ENCODE peak calls at places on chromosomes 16 and 17, in four cellular contexts. Y, K, T and D are unnamed samples.

GRCh38 chr16:59236804-59237463 is 502.8 kb upstream of the GOT2 start:
- DNase-seq in Y (no peak), K (no peak), T (no peak), D (no peak)

GRCh38 chr16:1631230-1631629 is 19.1 kb downstream of the CRAMP1 start:
- DNase-seq in Y (no peak), K (no peak), T (no peak), D (no peak)

GRCh38 chr17:80755650-80756405 is 211.2 kb downstream of the RPTOR start:
- DNase-seq in Y (no peak), K (peak; percentile 48), T (no peak), D (no peak)

GRCh38 chr17:8073627-8074485 is 13.7 kb downstream of the ALOX12B start:
- DNase-seq in Y (peak; percentile 32), K (peak; percentile 70), T (no peak), D (peak; percentile 84)

GRCh38 chr17:41585301-41585700 is 1.4 kb downstream of the KRT14 start:
- DNase-seq in Y (no peak), K (no peak), T (no peak), D (no peak)

GRCh38 chr17:39094607-39095308 is 56.7 kb downstream of the PLXDC1 start:
- DNase-seq in Y (no peak), K (no peak), T (no peak), D (no peak)

GRCh38 chr17:27496005-27496404 is 39.8 kb downstream of the KSR1 start:
- DNase-seq in Y (no peak), K (no peak), T (no peak), D (no peak)

GRCh38 chr17:42720996-42721583 is 23.8 kb downstream of the EZH1 start:
- DNase-seq in Y (peak; percentile 83), K (peak; percentile 65), T (no peak), D (peak; percentile 77)

GRCh38 chr16:56203052-56203451 is 11.8 kb downstream of the GNAO1 start:
- DNase-seq in Y (peak; percentile 63), K (peak; percentile 59), T (no peak), D (peak; percentile 61)

GRCh38 chr16:59296002-59296401 is 561.9 kb upstream of the GOT2 start:
- DNase-seq in Y (no peak), K (no peak), T (no peak), D (no peak)

GRCh38 chr17:40499551-40500189 is 1.8 kb downstream of the TNS4 start:
- DNase-seq in Y (peak; percentile 84), K (peak; percentile 51), T (no peak), D (peak; percentile 85)

GRCh38 chr16:27221576-27222498 is 18.5 kb downstream of the KDM8 start:
- DNase-seq in Y (no peak), K (no peak), T (no peak), D (no peak)

GRCh38 chr16:546909-547770 is 13.1 kb upstream of the PRR35 start:
- DNase-seq in Y (no peak), K (peak; percentile 59), T (no peak), D (no peak)

GRCh38 chr17:72928454-72929136 is 163.9 kb downstream of the SLC39A11 start:
- DNase-seq in Y (peak; percentile 86), K (no peak), T (no peak), D (no peak)

GRCh38 chr17:40121886-40122465 is at the start of gene MSL1:
- DNase-seq in Y (peak; percentile 70), K (peak; percentile 94), T (no peak), D (peak; percentile 91)

GRCh38 chr17:59366773-59367656 is 35.6 kb downstream of the YPEL2 start:
- DNase-seq in Y (peak; percentile 98), K (no peak), T (no peak), D (no peak)

GRCh38 chr17:1067282-1067956 is 70.5 kb downstream of the TIMM22 start:
- DNase-seq in Y (peak; percentile 86), K (peak; percentile 18), T (no peak), D (peak; percentile 50)

GRCh38 chr16:21610766-21611165 is 11.4 kb downstream of the METTL9 start:
- DNase-seq in Y (no peak), K (no peak), T (no peak), D (no peak)

GRCh38 chr17:39794249-39794970 is 56.7 kb downstream of the GRB7 start:
- DNase-seq in Y (no peak), K (no peak), T (peak; percentile 95), D (no peak)

GRCh38 chr17:80124351-80124981 is 22.5 kb downstream of the EIF4A3 start:
- DNase-seq in Y (peak; percentile 75), K (no peak), T (no peak), D (peak; percentile 45)

GRCh38 chr17:70654706-70655105 is 485.4 kb downstream of the KCNJ2 start:
- DNase-seq in Y (no peak), K (no peak), T (no peak), D (no peak)

GRCh38 chr17:56206351-56206750 is 53.1 kb downstream of the ANKFN1 start:
- DNase-seq in Y (no peak), K (no peak), T (no peak), D (no peak)

GRCh38 chr16:83706394-83706793 is 101.4 kb upstream of the HSBP1 start:
- DNase-seq in Y (no peak), K (no peak), T (no peak), D (no peak)

GRCh38 chr17:46744441-46744840 is 74.1 kb downstream of the WNT3 start:
- DNase-seq in Y (no peak), K (no peak), T (no peak), D (no peak)

GRCh38 chr16:10009691-10010090 is 172.5 kb downstream of the GRIN2A start:
- DNase-seq in Y (no peak), K (no peak), T (no peak), D (no peak)

GRCh38 chr16:73616186-73616585 is 568.3 kb upstream of the ZFHX3 start:
- DNase-seq in Y (no peak), K (peak; percentile 11), T (no peak), D (no peak)

GRCh38 chr16:61580579-61580978 is 455.7 kb downstream of the CDH8 start:
- DNase-seq in Y (no peak), K (no peak), T (no peak), D (no peak)

GRCh38 chr16:61576476-61576875 is 459.8 kb downstream of the CDH8 start:
- DNase-seq in Y (no peak), K (no peak), T (no peak), D (no peak)

GRCh38 chr16:61575617-61576016 is 460.6 kb downstream of the CDH8 start:
- DNase-seq in Y (no peak), K (no peak), T (no peak), D (no peak)

GRCh38 chr16:61581417-61582046 is 454.7 kb downstream of the CDH8 start:
- DNase-seq in Y (no peak), K (no peak), T (no peak), D (no peak)

GRCh38 chr16:61579195-61579594 is 457.0 kb downstream of the CDH8 start:
- DNase-seq in Y (no peak), K (no peak), T (no peak), D (no peak)
- TF ChIP-seq MYC in Y (no peak), K (no peak), T (no peak), D (no peak)

DNA sequence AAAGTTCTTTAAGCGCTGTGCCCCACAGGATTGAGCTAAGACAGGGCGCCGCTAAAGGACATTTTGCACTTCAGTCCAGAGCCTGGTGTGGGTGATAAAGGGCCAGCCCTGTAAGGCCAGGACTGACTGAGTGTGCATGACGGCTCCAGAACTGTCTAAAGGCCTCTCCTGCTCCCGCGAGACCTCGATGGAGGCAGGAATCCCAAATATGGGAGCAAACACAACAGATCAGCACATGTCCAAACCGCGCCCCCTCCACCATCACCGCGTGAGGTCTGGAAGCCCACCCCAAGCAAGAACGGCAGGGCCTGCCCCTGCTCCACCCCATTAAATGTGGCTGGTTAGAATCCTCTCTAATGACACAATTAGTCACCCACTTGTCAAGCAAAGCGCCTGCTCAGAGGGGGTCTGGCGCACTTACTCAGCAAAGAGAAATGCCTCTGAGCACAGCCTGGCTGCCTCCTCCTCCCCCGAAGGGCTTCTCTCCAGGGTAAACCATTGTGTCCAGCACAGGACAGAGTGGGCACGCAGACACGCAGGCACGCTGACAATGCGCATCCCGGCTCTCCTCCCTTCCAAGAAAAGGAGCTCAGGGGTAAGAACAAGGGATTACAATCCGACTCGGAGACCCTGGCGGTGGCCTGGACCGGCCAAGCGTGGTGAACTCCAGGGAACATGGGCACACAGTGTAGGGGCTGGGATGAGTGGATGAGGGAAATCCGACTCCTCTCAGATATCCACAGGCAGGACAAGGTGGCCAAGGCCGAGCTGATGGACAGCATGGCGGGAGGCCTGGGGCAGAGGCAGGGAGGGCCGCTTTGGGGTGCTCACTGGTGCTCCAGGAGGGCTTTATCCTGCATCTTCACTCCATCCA is 1.5 kb downstream of the MXRA7 start:
- DNase-seq in Y (peak; percentile 41), K (no peak), T (no peak), D (peak; percentile 29)
- TF ChIP-seq POLR2A in Y (peak; percentile 20), K (no peak), T (no peak), D (peak; percentile 5)

GRCh38 chr16:48369765-48370164 is 15.4 kb downstream of the SIAH1 start:
- DNase-seq in Y (no peak), K (no peak), T (no peak), D (no peak)

GRCh38 chr16:48365030-48365600 is 20.1 kb downstream of the SIAH1 start:
- DNase-seq in Y (no peak), K (no peak), T (no peak), D (peak; percentile 30)

GRCh38 chr16:48367443-48368049 is 17.7 kb downstream of the SIAH1 start:
- DNase-seq in Y (no peak), K (no peak), T (no peak), D (no peak)

GRCh38 chr16:48365601-48366164 is 19.5 kb downstream of the SIAH1 start:
- DNase-seq in Y (peak; percentile 83), K (peak; percentile 89), T (no peak), D (peak; percentile 93)

DNA sequence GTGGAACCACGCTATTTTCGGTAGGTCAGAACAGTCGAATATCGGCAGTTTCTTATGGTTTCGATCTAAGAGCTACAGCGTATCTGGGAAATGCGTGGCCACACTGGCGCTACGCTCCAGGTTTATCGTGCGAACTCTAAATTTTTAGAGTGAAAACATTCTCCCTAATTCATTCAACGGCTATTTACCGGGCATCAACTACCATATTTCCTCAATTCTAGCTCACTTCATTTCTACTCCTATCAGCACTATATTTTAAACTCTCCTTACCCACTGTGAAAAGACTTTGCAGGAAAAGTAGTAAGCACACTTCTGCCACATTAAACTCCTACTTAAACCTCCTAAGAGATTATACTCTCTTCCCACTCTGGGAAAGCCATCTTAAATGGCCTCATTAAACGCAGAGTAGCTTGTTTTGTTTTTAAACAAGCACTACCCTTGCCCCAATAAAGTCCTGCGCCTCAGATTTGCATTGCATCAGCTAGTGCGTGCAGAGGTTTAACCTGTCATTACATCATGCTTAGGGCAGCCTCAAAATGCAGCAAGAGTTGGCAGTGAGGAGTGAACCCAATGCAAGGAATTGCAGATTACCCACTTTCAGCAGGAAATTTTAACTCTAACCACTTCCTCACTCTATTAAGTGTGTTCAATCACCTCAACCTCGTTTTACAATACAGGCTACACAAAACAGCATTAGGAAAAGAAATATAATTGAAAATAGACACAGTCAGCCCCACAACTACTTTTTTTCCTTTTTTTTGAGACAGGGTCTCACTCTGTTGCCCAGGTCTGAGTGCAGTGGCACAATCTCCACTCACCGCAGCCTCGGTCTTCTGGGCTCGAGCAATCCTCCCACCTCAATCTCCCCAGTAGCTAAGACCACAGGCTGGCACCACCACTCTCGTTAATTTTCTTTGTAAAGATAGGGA is 18.8 kb downstream of the SIAH1 start:
- DNase-seq in Y (peak; percentile 79), K (peak; percentile 17), T (peak; percentile 68), D (peak; percentile 69)
- TF ChIP-seq JUNB in Y (no peak), K (no peak), T (peak; percentile 22), D (no peak)

DNA sequence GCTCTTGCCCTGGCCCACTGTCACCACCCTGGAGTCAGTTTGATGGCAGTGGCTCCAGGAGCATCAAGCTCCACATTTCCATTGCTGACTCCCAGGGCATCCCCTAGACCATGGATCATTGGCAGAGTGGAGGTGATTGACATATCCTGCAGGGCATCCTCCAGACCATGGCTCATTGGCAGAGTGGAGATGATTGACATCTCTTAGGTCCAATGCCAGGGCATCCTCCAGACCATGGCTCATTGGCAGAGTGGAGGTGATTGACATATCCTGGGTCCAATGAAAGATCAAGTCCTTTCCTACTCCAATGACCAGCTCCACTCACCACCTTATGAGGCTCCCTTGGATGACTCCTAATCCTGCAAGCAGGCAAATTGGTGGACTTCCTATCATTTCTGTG is 174.3 kb upstream of the NLRP1 start:
- DNase-seq in Y (peak; percentile 30), K (peak; percentile 4), T (peak; percentile 12), D (peak; percentile 78)
- TF ChIP-seq MYC in Y (no peak), K (no peak), T (no peak), D (no peak)